ENCODE peak calls at places on chromosomes 3 and 15, in eight cellular contexts. D, I, W, R, Z, Q, A and K are unnamed samples.
A peak's percentile ranks its signal among the peaks of the same experiment; 100 is the strongest.

GRCh38 chr3:38454884-38455638 is 1.4 kb downstream of the ACVR2B start:
- DNase-seq in R (peak; percentile 52), A (peak; percentile 66), Q (no peak), D (peak; percentile 92), I (peak; percentile 85), W (peak; percentile 28), Z (peak; percentile 48), K (no peak)

GRCh38 chr3:49813497-49814174 is at the start of gene UBA7:
- DNase-seq in W (peak; percentile 48), D (no peak), Z (peak; percentile 39), R (peak; percentile 57), A (peak; percentile 65), I (no peak), Q (peak; percentile 35), K (peak; percentile 79)

GRCh38 chr3:129122697-129123055 is 1.1 kb upstream of the RAB43 start:
- DNase-seq in W (peak; percentile 33), R (no peak), I (no peak), A (peak; percentile 59), Z (no peak), D (no peak), Q (no peak), K (peak; percentile 17)

GRCh38 chr3:73216310-73216709 is 154.9 kb downstream of the EBLN2 start:
- DNase-seq in D (no peak), A (no peak), Q (no peak), I (no peak), Z (no peak), W (no peak), R (no peak), K (peak; percentile 21)

GRCh38 chr3:178777718-178778411 is 241.6 kb downstream of the KCNMB2 start:
- DNase-seq in W (peak; percentile 23), A (no peak), Z (peak; percentile 98), I (no peak), Q (peak; percentile 14), D (no peak), R (peak; percentile 20), K (peak; percentile 10)

GRCh38 chr3:55544219-55544618 is 57.1 kb upstream of the WNT5A start:
- DNase-seq in D (no peak), W (no peak), I (no peak), R (no peak), Z (no peak), A (no peak), Q (no peak), K (no peak)

GRCh38 chr3:183195266-183195665 is 32.7 kb upstream of the LAMP3 start:
- DNase-seq in D (no peak), Q (no peak), A (no peak), I (no peak), R (no peak), W (no peak), Z (no peak), K (no peak)

GRCh38 chr3:123749716-123750115 is 134.4 kb downstream of the MYLK start:
- DNase-seq in R (no peak), W (peak; percentile 94), Q (peak; percentile 97), Z (peak; percentile 72), A (no peak), I (no peak), D (no peak), K (peak; percentile 99)

GRCh38 chr3:101848754-101849713 is at the start of gene NFKBIZ:
- DNase-seq in W (peak; percentile 95), Z (peak; percentile 87), I (peak; percentile 95), R (peak; percentile 95), D (peak; percentile 97), Q (peak; percentile 74), A (peak; percentile 97), K (peak; percentile 94)

GRCh38 chr15:84846269-84846668 is 29.1 kb downstream of the ALPK3 start:
- DNase-seq in A (no peak), I (no peak), D (no peak), Q (no peak), R (no peak), Z (no peak), W (no peak), K (no peak)

GRCh38 chr15:90873998-90874605 is 5.7 kb downstream of the FURIN start:
- DNase-seq in Q (no peak), I (no peak), Z (peak; percentile 22), W (no peak), R (no peak), D (peak; percentile 86), A (no peak), K (no peak)

GRCh38 chr15:61951949-61952348 is 108.3 kb downstream of the VPS13C start:
- DNase-seq in Z (peak; percentile 1), A (no peak), Q (no peak), D (no peak), R (no peak), I (no peak), W (no peak), K (peak; percentile 2)

GRCh38 chr15:98144388-98144787 is 183.9 kb downstream of the ARRDC4 start:
- DNase-seq in A (no peak), Q (no peak), Z (peak; percentile 80), W (no peak), I (no peak), D (no peak), R (no peak), K (no peak)

GRCh38 chr3:49910409-49911123 is 6.9 kb upstream of the MST1R start:
- DNase-seq in Z (no peak), Q (no peak), R (no peak), W (no peak), I (no peak), A (no peak), D (no peak), K (no peak)

GRCh38 chr3:165343185-165343584 is 147.0 kb upstream of the SLITRK3 start:
- DNase-seq in I (no peak), Z (no peak), Q (no peak), D (no peak), A (no peak), R (no peak), W (no peak), K (no peak)

GRCh38 chr3:165336786-165337185 is 140.6 kb upstream of the SLITRK3 start:
- DNase-seq in Q (no peak), Z (no peak), R (no peak), I (no peak), D (no peak), W (no peak), A (no peak), K (no peak)

DNA sequence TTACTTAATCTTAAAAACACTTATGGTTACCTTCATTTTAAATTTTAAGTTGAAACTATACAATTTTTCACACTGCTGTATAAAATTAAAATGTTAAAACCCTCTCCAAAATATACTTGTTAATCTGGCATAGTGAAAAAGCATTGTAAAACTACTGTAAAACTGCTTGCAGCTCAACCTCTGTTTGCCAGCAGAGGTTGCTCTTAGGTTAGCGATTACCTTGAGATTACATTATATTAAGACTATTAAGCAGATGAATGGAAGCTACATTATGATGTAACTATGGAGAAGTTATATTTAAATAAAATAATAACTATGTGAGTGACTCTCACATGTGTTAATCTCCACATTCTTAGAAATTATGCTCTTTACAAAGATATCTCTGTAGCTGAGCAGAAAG is 143.6 kb upstream of the SLITRK3 start:
- DNase-seq in A (no peak), Z (peak; percentile 16), I (peak; percentile 5), R (no peak), D (no peak), W (no peak), Q (no peak), K (no peak)
- TF ChIP-seq CTCF in A (no peak), Z (peak; percentile 12), I (peak; percentile 56), R (no peak), D (no peak), W (no peak), Q (no peak), K (no peak)

GRCh38 chr3:42735609-42736008 is 33.0 kb upstream of the HHATL start:
- DNase-seq in I (no peak), A (peak; percentile 42), Z (no peak), R (no peak), D (no peak), W (no peak), Q (no peak), K (no peak)
- H3K4me3 ChIP-seq in I (no peak overlapping the region), A (no peak overlapping the region), Z (no peak overlapping the region), R (no peak overlapping the region), D (no peak overlapping the region), W (no peak overlapping the region), Q (no peak overlapping the region), K (no peak overlapping the region)

DNA sequence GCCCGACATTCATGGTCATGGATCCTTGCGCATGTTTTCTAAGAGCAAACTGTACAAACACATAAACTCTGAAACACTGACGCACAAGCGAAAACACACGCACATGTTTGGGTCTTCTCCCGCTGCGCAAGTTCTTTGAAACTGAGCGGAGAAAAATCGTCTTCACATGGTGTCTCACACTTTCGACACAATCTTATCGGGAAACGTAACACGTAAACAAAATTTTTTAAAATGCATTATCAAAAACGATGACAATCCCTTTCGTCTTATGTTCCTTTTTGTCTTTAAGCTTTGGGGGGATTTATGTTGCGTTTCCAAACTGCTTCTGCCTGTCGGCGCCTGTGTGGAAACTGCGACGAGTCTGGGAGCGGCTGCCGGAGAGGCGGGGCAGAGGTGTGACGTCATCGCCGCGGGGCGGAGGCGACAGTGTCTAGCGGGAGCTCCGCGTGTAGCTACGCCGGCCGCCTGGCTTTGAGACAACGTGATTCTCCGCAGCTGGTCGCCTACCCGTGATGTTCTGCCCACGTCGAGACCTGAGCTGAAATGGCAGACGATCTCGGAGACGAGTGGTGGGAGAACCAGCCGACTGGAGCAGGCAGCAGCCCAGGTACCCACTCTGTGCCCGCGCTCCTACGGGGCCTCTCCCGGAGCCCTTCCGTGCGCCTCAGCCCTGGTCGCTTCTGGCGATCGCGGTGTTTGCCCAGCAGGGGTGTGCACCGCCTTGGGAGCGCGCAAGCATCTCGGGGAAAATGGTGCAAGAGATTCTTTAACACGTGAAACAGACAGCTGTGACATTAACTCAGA is at the start of gene CMSS1:
- DNase-seq in I (peak; percentile 97), Q (peak; percentile 42), A (peak; percentile 94), Z (peak; percentile 79), R (peak; percentile 96), W (peak; percentile 92), D (peak; percentile 98), K (peak; percentile 88)
- TF ChIP-seq CTCF in I (peak; percentile 30), Q (peak; percentile 28), A (no peak), Z (peak; percentile 43), R (no peak), W (no peak), D (no peak), K (peak; percentile 42)

DNA sequence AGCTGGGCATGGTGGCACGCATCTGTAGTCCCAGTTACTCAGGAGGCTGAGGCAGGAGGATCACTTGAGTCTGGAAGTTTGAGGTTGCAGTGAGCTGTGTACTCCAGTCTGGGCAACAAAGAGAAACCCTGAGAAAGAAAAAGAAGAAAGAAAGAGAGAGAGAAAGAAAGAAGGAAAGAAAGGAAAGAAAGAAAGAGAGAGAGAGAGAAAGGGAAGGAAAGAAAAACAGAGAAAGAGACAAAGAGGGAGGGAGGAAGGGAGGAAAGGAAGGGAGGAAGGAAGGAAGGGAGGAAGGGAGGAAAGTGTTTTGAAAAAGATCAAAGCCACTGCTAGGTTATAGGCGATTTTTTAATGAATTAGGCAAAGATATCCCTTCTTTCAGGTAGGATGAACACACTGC is 12.9 kb upstream of the PPARG start:
- DNase-seq in D (no peak), Z (no peak), Q (no peak), A (no peak), W (no peak), R (no peak), I (no peak), K (no peak)
- H3K4me3 ChIP-seq in D (no peak overlapping the region), Z (no peak overlapping the region), Q (no peak overlapping the region), A (no peak overlapping the region), W (no peak overlapping the region), R (no peak overlapping the region), I (no peak overlapping the region), K (no peak overlapping the region)

GRCh38 chr15:74383695-74384565 is 16.5 kb upstream of the CYP11A1 start:
- DNase-seq in Z (peak; percentile 99), R (peak; percentile 87), A (no peak), I (no peak), W (no peak), D (no peak), Q (no peak), K (no peak)
- TF ChIP-seq CTCF in Z (no peak), R (peak; percentile 39), A (no peak), I (no peak), W (no peak), D (no peak), Q (no peak), K (no peak)

GRCh38 chr15:68596691-68597090 is 17.9 kb downstream of the CORO2B start:
- DNase-seq in I (no peak), A (no peak), Z (no peak), R (no peak), W (no peak), D (no peak), Q (no peak), K (no peak)
- H3K4me3 ChIP-seq in I (no peak overlapping the region), A (no peak overlapping the region), Z (no peak overlapping the region), R (no peak overlapping the region), W (no peak overlapping the region), D (no peak overlapping the region), Q (no peak overlapping the region), K (no peak overlapping the region)